ENCODE peak calls at places on chromosomes 7 and 10, in four cellular contexts. S, J, X and M are unnamed samples.
A peak's percentile ranks its signal among the peaks of the same experiment; 100 is the strongest.

GRCh38 chr7:86643478-86644281 is at the start of gene GRM3:
- DNase-seq in S (peak; percentile 79), J (no peak), X (no peak), M (no peak)

GRCh38 chr10:69861251-69862240 is 59.8 kb downstream of the COL13A1 start:
- DNase-seq in S (peak; percentile 45), J (peak; percentile 93), X (peak; percentile 73), M (no peak)

GRCh38 chr7:102220929-102221850 is 65.5 kb upstream of the SH2B2 start:
- DNase-seq in S (no peak), J (no peak), X (peak; percentile 75), M (peak; percentile 55)

GRCh38 chr7:70338061-70338460 is 739.8 kb downstream of the AUTS2 start:
- DNase-seq in S (no peak), J (no peak), X (no peak), M (no peak)

GRCh38 chr10:30455816-30456215 is 21.8 kb downstream of the MAP3K8 start:
- DNase-seq in S (peak; percentile 61), J (no peak), X (no peak), M (no peak)

GRCh38 chr10:71339796-71340589 is 20.9 kb downstream of the SLC29A3 start:
- DNase-seq in S (no peak), J (peak; percentile 100), X (no peak), M (no peak)

GRCh38 chr10:48705407-48705938 is 20.8 kb downstream of the WDFY4 start:
- DNase-seq in S (no peak), J (no peak), X (no peak), M (no peak)

GRCh38 chr7:79528421-79528820 is 75.0 kb upstream of the MAGI2 start:
- DNase-seq in S (no peak), J (no peak), X (no peak), M (no peak)

GRCh38 chr7:2309889-2310331 is 4.3 kb downstream of the SNX8 start:
- DNase-seq in S (no peak), J (no peak), X (peak; percentile 89), M (peak; percentile 83)

GRCh38 chr7:14275346-14275745 is 285.9 kb upstream of the ETV1 start:
- DNase-seq in S (no peak), J (no peak), X (no peak), M (no peak)

GRCh38 chr10:130202984-130203617 is 66.9 kb downstream of the GLRX3 start:
- DNase-seq in S (no peak), J (no peak), X (no peak), M (no peak)

GRCh38 chr10:91077549-91078017 is 142.9 kb upstream of the PCGF5 start:
- DNase-seq in S (peak; percentile 90), J (peak; percentile 36), X (peak; percentile 11), M (peak; percentile 16)

GRCh38 chr10:50470345-50470744 is 153.4 kb downstream of the SGMS1 start:
- DNase-seq in S (no peak), J (peak; percentile 66), X (no peak), M (no peak)

DNA sequence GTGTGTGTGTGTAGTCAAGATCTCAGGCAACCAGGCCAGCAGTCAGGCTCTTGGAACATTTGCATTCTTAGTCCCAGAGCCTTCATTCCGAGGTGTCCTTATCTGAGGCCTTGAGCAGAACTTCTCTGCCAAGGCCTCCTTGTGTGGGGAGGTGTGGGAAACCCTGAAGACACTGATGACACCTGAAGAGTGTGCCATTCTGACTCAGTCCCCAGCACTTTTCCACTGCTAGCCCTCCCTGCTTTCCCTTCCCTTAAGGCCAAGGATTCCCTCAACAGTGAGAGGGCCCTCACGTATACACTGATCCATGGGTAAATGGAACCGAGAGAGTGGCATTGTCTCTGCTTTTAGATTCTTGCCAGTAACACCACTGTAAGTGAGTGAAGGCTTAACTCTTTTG is 30.3 kb downstream of the TRDMT1 start:
- DNase-seq in S (peak; percentile 36), J (no peak), X (peak; percentile 19), M (no peak)
- H3K9me3 ChIP-seq in S (no peaks in the 10 kb centered on the region), J (no peaks in the 10 kb centered on the region), X (no peaks in the 10 kb centered on the region), M (no peaks in the 10 kb centered on the region)

GRCh38 chr7:96322847-96323461 is 1.1 kb upstream of the SLC25A13 start:
- DNase-seq in S (no peak), J (no peak), X (no peak), M (no peak)
- H3K4me3 ChIP-seq in S (no peak overlapping the region), J (no peak overlapping the region), X (no peak overlapping the region), M (no peak overlapping the region)

DNA sequence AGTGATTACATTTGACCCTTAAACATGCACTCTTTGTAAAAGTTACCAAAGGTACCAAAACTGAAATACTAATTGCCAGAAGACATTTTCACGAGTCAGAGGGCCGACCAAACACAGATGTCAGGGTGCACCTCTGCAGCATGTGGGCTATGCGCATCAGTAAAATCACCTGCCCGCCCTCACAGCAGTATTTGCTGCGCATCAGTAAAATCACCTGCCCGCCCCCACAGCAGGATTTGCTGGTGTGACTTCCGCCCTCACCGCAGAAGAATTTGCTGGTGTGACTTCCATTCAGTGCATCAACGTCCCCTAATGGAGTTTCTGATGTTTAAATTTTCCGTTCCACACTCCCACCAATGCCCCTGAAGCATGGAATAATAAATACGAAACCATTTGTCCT is 202.9 kb downstream of the PTPRN2 start:
- DNase-seq in S (no peak), J (no peak), X (no peak), M (no peak)
- H3K4me1 ChIP-seq in S (no peaks in the 10 kb centered on the region), J (no peaks in the 10 kb centered on the region), X (no peaks in the 10 kb centered on the region), M (no peaks in the 10 kb centered on the region)

GRCh38 chr10:133465191-133465949 is 11.6 kb downstream of the SCART1 start:
- DNase-seq in S (no peak), J (no peak), X (no peak), M (no peak)
- H3K9me3 ChIP-seq in S (no peaks in the 10 kb centered on the region), J (no peaks in the 10 kb centered on the region), X (no peaks in the 10 kb centered on the region), M (no peaks in the 10 kb centered on the region)

DNA sequence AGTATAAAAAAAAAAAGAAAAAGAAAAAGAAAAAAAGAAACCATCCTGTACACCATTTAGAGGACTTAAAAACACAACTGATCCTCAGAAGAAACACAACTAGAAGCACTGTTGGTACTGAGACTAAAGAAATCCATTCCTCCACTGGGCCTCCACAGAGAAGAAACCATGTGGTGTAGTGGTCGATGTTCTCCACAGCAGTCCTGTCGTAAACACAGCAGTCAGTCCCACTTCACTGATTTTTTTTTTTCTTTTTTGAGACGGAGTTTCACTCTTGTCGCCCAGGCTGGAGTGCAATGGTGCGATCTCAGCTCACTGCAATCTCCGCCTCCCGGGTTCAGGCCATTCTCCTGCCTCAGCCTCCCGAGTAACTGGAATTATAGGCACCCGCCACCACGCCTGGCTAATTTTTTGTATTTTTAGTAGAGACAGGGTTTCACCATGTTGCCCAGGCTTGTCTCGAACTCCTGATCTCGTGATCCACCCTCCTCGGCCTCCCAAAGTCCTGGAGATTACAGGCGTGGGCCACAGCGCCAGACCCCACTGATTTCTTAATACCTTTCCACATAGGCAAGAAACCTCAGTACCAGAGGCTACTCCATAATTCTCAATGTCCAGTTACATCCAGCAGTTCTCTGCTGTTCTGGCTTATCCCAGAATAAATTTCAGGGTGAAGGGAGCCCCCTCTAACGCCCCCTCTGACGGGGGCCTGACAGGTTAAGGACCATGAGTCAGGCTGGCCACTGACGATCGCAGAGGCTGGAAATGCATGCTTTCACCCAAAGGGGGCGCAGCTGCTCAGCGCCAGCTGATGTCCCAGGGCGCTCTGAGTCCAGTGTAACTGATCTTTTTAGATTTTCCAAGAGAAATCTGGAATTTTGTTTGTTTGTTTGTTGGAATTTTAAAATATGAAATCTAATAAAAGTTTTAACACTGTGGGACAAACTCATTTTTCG is 24.8 kb upstream of the FFAR4 start:
- DNase-seq in S (peak; percentile 80), J (no peak), X (peak; percentile 46), M (peak; percentile 32)
- H3K4me3 ChIP-seq in S (peak overlapping the region; percentile 44), J (no peak overlapping the region), X (peak overlapping the region; percentile 14), M (no peak overlapping the region)

GRCh38 chr10:110820321-110820814 is 51.4 kb upstream of the PDCD4 start:
- DNase-seq in S (peak; percentile 84), J (no peak), X (no peak), M (no peak)

GRCh38 chr10:110818311-110819257 is 53.1 kb upstream of the PDCD4 start:
- DNase-seq in S (peak; percentile 75), J (peak; percentile 72), X (no peak), M (no peak)

GRCh38 chr10:110813743-110814472 is 57.8 kb upstream of the PDCD4 start:
- DNase-seq in S (no peak), J (no peak), X (no peak), M (no peak)

GRCh38 chr10:110815354-110816004 is 56.2 kb upstream of the PDCD4 start:
- DNase-seq in S (peak; percentile 81), J (no peak), X (no peak), M (no peak)

DNA sequence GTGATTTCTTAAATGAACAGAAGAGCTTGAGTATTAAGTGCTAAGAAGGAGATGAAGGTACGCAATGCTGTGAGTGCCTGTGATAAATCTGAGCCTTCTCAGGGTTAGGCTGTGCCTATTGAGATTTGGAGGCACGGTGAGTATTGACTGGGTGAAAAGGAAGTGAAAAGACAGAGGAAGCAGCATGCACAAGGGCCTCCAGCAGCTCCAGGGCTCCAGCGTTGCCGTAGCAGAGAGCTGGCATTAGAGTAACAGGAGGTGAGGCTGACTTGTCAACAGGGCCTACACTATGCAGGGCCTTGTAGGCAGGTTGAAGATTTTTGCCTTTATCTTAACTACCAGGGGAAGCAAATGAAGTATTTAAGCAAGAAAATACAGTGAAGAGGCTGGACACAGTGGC is 54.1 kb upstream of the PDCD4 start:
- DNase-seq in S (no peak), J (no peak), X (no peak), M (no peak)
- H3K4me1 ChIP-seq in S (peaks cover 26% of the 10 kb centered on the region), J (peaks cover 12% of the 10 kb centered on the region), X (no peaks in the 10 kb centered on the region), M (no peaks in the 10 kb centered on the region)

GRCh38 chr7:154696556-154696955 is 306.4 kb downstream of the PAXIP1 start:
- DNase-seq in S (no peak), J (no peak), X (no peak), M (no peak)

GRCh38 chr7:154699421-154699820 is 303.5 kb downstream of the PAXIP1 start:
- DNase-seq in S (no peak), J (no peak), X (no peak), M (no peak)

GRCh38 chr7:154695836-154696235 is 307.1 kb downstream of the PAXIP1 start:
- DNase-seq in S (no peak), J (no peak), X (no peak), M (no peak)

GRCh38 chr7:154693646-154694045 is 309.3 kb downstream of the PAXIP1 start:
- DNase-seq in S (no peak), J (no peak), X (no peak), M (no peak)

GRCh38 chr7:154698726-154699291 is 304.1 kb downstream of the PAXIP1 start:
- DNase-seq in S (no peak), J (no peak), X (no peak), M (no peak)
- H3K9me3 ChIP-seq in S (no peaks in the 10 kb centered on the region), J (no peaks in the 10 kb centered on the region), X (peaks cover 48% of the 10 kb centered on the region), M (no peaks in the 10 kb centered on the region)

GRCh38 chr7:94969434-94970084 is 62.2 kb downstream of the PPP1R9A start:
- DNase-seq in S (peak; percentile 33), J (no peak), X (no peak), M (no peak)
- H3K4me3 ChIP-seq in S (no peak overlapping the region), J (no peak overlapping the region), X (no peak overlapping the region), M (no peak overlapping the region)

DNA sequence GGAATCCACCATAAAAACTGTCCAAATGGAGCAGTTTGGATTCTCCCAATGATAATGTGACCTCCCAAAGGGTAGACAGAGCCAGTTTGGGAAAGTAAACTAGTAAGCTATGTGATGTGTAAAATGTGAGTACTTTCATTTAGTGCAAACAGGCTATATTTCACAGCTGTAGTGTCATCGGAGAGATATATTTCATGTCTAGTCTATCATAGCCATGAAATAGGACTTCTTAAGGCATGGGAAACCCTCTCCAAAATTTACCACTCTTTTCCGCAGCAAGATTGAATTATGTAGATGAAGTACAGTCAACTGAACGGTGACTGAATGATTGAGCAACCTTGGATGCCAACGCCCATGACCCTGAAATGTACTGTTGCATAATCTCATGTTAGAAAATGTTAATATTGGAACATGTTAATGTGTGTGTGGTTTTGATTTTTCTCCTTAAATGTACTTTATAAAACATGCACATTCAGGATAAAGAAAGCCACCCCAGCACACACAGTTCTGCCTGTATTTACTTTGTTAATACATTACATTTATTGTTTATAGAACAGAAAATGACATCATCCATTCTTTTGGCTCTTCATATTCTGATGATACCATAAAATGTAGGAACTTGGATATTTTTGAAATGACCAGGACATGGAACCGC is 140.5 kb downstream of the NRP1 start:
- DNase-seq in S (peak; percentile 65), J (no peak), X (peak; percentile 74), M (peak; percentile 22)
- H3K4me1 ChIP-seq in S (peaks cover 9% of the 10 kb centered on the region), J (no peaks in the 10 kb centered on the region), X (peaks cover 18% of the 10 kb centered on the region), M (peaks cover 38% of the 10 kb centered on the region)